ENCODE peak calls at places on chromosomes 11 and 22, in nine cellular contexts. X, Y, Z, C, M, I, A, U and O are unnamed samples.

GRCh38 chr11:8905528-8906165 is 5.3 kb upstream of the AKIP1 start:
- DNase-seq in Y (peak), U (no peak), I (no peak), X (peak), C (no peak), M (no peak), Z (no peak), A (no peak), O (no peak)

GRCh38 chr11:130435671-130436070 is 7.3 kb upstream of the ADAMTS8 start:
- DNase-seq in Y (peak), Z (no peak), M (peak), A (no peak), U (no peak), C (no peak), X (no peak), I (no peak), O (no peak)

GRCh38 chr11:8776209-8776608 is 93.6 kb downstream of the RPL27A start:
- DNase-seq in M (no peak), Z (no peak), I (no peak), A (no peak), C (peak), U (no peak), Y (no peak), X (no peak), O (no peak)

GRCh38 chr22:34330432-34330831 is 410.2 kb upstream of the LARGE1 start:
- DNase-seq in M (no peak), I (no peak), X (no peak), A (no peak), C (no peak), U (no peak), Y (no peak), Z (no peak), O (no peak)

GRCh38 chr11:72441647-72442267 is 7.4 kb upstream of the CLPB start:
- DNase-seq in X (no peak), Z (no peak), Y (peak), M (no peak), C (no peak), I (no peak), A (no peak), U (no peak), O (no peak)

GRCh38 chr22:30397656-30398635 is 1.1 kb downstream of the SEC14L2 start:
- DNase-seq in Z (no peak), I (no peak), C (no peak), X (no peak), A (no peak), M (no peak), U (no peak), Y (no peak), O (no peak)

GRCh38 chr22:21766933-21767462 is 31.4 kb upstream of the YPEL1 start:
- DNase-seq in X (no peak), M (no peak), Y (no peak), Z (no peak), U (no peak), I (no peak), C (peak), A (no peak), O (no peak)

GRCh38 chr22:37105990-37106389 is 3.5 kb downstream of the TMPRSS6 start:
- DNase-seq in M (no peak), X (no peak), U (no peak), A (no peak), Y (no peak), Z (no peak), C (no peak), I (no peak), O (no peak)

GRCh38 chr11:57513911-57514537 is 1.5 kb downstream of the SLC43A1 start:
- DNase-seq in U (no peak), Y (peak), Z (no peak), A (no peak), C (peak), X (no peak), I (no peak), M (peak), O (peak)

GRCh38 chr22:30649430-30650007 is 13.9 kb downstream of the SLC35E4 start:
- DNase-seq in Z (no peak), X (no peak), I (peak), C (peak), M (peak), A (peak), U (no peak), Y (peak), O (no peak)

GRCh38 chr22:22728382-22728781 is 84.0 kb downstream of the GGTLC2 start:
- DNase-seq in I (no peak), Z (no peak), A (no peak), C (no peak), M (no peak), X (no peak), U (no peak), Y (no peak), O (no peak)

GRCh38 chr11:88695701-88696414 is 358.3 kb upstream of the CTSC start:
- DNase-seq in Y (no peak), A (no peak), M (no peak), U (no peak), I (no peak), X (no peak), Z (no peak), C (no peak), O (no peak)

GRCh38 chr11:6468712-6469495 is 4.8 kb downstream of the TRIM3 start:
- DNase-seq in U (peak), I (no peak), Y (peak), A (peak), Z (peak), X (no peak), M (peak), C (peak), O (peak)

GRCh38 chr11:47587733-47588326 is 1.4 kb downstream of the FAM180B start:
- DNase-seq in X (no peak), Y (no peak), Z (no peak), A (no peak), M (peak), U (no peak), I (no peak), C (no peak), O (no peak)

DNA sequence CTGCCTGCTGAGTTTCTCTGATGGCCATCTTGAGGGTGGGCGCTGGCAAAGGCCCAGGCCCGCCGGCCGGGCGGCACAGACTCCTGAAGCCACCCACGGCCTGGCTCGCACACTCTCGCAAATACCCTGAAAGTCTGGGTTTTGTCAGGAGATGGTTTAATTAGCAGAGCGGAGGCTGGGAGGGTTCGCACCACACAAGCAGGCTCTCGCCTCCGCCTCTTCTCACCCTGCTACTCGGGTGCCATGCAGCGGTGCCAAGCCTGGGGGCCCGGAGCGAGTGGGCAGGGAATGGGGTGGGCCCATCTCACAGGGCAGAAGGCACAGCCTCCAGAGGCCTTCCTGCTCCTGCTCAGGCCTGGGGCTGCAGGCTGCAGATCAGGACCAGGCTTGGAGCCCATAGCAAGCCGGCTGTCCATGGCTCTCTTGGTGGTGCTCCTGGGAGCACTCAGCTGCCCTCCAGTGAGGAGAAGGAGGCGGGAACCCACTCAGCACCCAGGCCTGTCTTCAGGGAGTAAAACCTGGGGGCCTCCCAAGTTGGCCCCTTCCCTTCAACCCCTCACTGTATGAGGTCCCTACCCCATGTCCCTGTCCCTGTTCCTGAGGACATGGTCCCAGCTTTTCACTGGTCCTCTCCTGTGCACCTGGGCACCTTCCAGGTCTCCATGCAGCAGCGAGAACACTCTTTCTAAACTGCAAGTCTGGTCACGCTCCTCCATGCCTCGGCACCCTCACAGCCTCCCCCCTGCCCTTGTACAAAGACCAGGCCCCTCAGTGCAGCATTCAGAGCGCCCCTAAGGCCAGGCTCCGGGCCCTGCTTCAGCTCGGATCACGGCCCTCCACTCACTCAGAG is 62.0 kb downstream of the FLRT1 start:
- DNase-seq in I (no peak), A (no peak), Y (no peak), Z (no peak), U (no peak), X (no peak), M (no peak), C (no peak), O (no peak)
- H3K27ac ChIP-seq in I (no peak), A (no peak), Y (no peak), Z (no peak), U (no peak), X (peak), M (no peak), C (no peak), O (no peak)

GRCh38 chr11:45846974-45847907 is at the start of gene CRY2:
- DNase-seq in U (peak), M (peak), C (peak), A (peak), I (peak), Y (peak), Z (peak), X (peak), O (peak)
- TF ChIP-seq POLR2A in U (peak), M (peak), C (peak), A (peak), I (peak), Y (peak), Z (peak), X (peak), O (peak)

GRCh38 chr22:49918911-49919881 is 762 bp downstream of the CRELD2 start:
- DNase-seq in U (no peak), X (no peak), Y (no peak), Z (no peak), A (no peak), M (no peak), I (no peak), C (no peak), O (no peak)
- H3K27ac ChIP-seq in U (peak), X (peak), Y (peak), Z (peak), A (peak), M (peak), I (peak), C (peak), O (no peak)

DNA sequence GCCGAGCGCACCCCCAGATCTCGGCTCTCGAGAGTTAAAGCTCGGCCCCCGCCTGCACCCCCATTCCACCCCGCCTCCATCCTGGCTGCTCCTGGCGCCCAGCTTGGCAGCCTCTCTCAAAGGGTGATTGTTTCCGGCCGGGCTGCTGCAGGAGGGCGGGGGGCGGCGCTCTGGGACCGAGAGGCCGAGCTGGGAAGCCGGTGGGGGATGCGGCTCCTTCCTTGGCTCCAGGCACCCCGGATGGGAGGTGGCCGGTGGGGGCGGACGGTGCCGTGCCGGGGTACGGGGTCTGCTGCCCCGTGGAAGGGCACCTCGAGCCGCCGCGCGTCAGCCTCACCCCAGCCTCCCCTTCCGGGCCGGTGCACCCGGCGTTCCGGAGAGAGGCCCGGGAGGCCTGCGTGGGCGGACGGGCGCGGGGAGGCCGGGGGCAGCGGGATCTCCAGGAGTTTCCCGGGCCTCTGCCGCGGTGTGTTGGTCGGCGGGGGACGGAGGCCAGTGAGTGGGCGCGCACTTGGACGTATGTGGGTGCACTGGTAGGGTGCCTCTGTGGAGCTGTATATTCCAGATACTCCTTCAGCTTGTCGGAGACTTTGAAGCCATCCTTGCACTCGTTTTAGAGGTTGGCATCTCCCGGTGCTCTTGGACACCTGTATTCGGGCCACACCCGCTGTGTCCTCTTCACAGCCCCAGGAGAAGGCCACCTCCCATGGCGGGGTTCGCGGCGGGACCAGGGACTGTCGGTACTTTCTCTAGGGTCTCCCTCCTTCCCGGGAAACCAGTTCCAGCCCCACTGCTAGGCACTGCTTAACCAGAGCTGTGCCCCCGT is 679 bp upstream of the B3GAT1 start:
- DNase-seq in X (no peak), U (no peak), A (no peak), C (peak), Y (no peak), M (no peak), Z (no peak), I (no peak), O (peak)
- TF ChIP-seq POLR2A in X (no peak), U (no peak), A (no peak), C (no peak), Y (no peak), M (no peak), Z (no peak), I (no peak), O (no peak)

DNA sequence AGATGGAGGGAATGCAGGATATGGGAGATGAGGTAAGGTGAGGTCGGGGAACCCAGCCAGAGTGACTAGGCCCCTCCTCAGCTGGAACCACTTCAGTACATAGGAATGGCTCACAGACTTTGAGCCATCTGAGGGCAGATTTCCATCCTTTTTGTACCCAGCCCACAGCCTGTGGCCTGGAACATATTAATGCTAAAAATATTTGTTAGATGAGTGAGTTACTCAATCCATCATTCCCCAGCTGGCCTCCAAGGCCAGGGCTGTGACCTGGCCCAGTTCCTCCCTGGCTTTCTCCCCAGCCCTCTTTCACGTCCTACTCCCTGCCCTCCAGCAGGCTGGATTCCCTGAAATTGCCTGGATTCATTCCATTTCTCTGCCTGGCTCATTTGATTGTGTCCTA is 57.2 kb upstream of the PRDM11 start:
- DNase-seq in Y (peak), Z (peak), I (no peak), A (no peak), U (no peak), X (no peak), C (peak), M (peak), O (peak)
- H3K27ac ChIP-seq in Y (peak), Z (peak), I (peak), A (no peak), U (no peak), X (peak), C (peak), M (peak), O (no peak)

GRCh38 chr22:50526849-50527801 is 1.7 kb upstream of the SCO2 start:
- DNase-seq in Z (peak), A (no peak), Y (no peak), I (no peak), M (peak), X (peak), C (peak), U (no peak), O (peak)
- TF ChIP-seq POLR2A in Z (no peak), A (peak), Y (no peak), I (no peak), M (peak), X (peak), C (no peak), U (no peak), O (no peak)

GRCh38 chr22:42528591-42529307 is 9.2 kb upstream of the RRP7A start:
- DNase-seq in I (no peak), X (no peak), C (no peak), Z (no peak), U (no peak), M (no peak), Y (no peak), A (no peak), O (no peak)

GRCh38 chr22:42536166-42536565 is 16.6 kb upstream of the RRP7A start:
- DNase-seq in M (no peak), I (no peak), U (no peak), Z (no peak), X (no peak), A (no peak), Y (no peak), C (no peak), O (no peak)

GRCh38 chr22:42533638-42533977 is 14.0 kb upstream of the RRP7A start:
- DNase-seq in A (no peak), I (no peak), C (no peak), U (no peak), Z (no peak), Y (no peak), X (no peak), M (no peak), O (no peak)
- H3K27ac ChIP-seq in A (no peak), I (no peak), C (peak), U (peak), Z (peak), Y (no peak), X (no peak), M (no peak), O (no peak)

DNA sequence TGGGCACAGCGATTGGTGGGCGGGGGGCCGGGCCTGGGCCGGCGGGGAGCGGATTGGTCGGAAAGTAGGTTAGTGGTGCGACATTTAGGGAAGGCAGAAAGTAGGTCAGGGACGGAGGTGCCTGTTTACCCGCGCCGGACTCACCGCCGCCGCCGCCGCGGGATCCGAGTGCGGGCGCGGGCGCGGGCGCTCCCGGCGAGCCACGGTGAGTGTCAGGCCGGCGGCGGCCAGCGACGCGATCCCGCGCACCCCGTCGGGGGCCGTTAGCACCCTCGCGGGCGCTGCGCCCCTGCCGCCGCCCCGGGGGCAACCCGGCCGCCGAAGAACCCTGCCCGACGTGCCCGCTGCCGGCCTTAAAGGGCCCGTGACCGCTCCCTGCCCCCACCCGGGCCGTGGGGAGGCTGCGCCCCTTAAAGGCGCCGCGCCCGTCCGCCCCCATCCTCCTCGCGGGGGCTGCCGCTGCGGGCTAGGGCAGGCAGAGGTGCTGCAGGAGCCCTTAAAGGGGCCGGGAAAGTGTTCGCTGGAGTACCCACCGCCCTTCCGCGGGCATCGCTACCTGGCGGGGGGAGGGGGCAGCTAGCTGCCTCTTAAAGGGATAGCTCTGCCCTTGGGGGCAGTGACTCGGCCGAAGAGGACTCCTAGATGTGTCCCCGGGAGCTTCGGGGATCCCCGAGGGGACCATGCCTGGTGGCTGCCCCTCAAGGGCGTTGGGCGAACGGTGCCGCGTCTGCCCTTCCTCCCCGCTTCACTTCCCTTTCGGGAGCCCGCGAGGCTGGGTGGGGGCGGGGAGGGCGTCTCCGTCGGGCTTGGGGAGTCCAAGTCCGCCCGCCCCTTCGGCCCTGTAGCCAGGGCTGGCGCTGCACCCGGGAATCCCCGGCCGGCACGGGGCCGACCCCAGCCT is at the start of gene BMAL1:
- DNase-seq in A (no peak), C (peak), Z (peak), U (no peak), I (no peak), Y (no peak), M (peak), X (peak), O (peak)
- TF ChIP-seq POLR2A in A (no peak), C (no peak), Z (no peak), U (peak), I (peak), Y (peak), M (peak), X (peak), O (peak)

GRCh38 chr11:61961570-61962212 is 5.7 kb downstream of the FTH1 start:
- DNase-seq in Z (no peak), Y (no peak), C (peak), U (no peak), X (peak), M (peak), A (no peak), I (no peak), O (peak)

GRCh38 chr11:61962213-61963015 is 5.0 kb downstream of the FTH1 start:
- DNase-seq in M (no peak), X (peak), C (no peak), Y (no peak), U (no peak), A (no peak), Z (no peak), I (no peak), O (peak)

GRCh38 chr11:61959678-61960077 is 7.8 kb downstream of the FTH1 start:
- DNase-seq in I (no peak), Z (no peak), A (no peak), U (no peak), C (no peak), Y (no peak), X (no peak), M (no peak), O (peak)

GRCh38 chr11:61959026-61959608 is 8.3 kb downstream of the FTH1 start:
- DNase-seq in X (no peak), M (no peak), U (no peak), Z (peak), C (no peak), I (no peak), A (no peak), Y (no peak), O (no peak)

GRCh38 chr11:61960532-61960931 is 6.9 kb downstream of the FTH1 start:
- DNase-seq in Z (no peak), I (no peak), U (no peak), X (no peak), C (no peak), Y (no peak), A (no peak), M (no peak), O (no peak)
- H3K27ac ChIP-seq in Z (peak), I (peak), U (no peak), X (peak), C (peak), Y (no peak), A (no peak), M (peak), O (no peak)

GRCh38 chr11:122100222-122101080 is 15.6 kb downstream of the BLID start:
- DNase-seq in X (no peak), U (no peak), A (no peak), Z (peak), C (no peak), M (peak), Y (peak), I (no peak), O (peak)
- TF ChIP-seq POLR2A in X (no peak), U (no peak), A (no peak), Z (no peak), C (no peak), M (peak), Y (peak), I (no peak), O (peak)